ENCODE peak calls at places on chromosomes 2 and 18, in six cellular contexts. E is PC-3; Z is psoas muscle; Y is neural progenitor cell; L is OCI-LY7; H is CD8-positive, alpha-beta T cell. W is an unnamed sample.

GRCh38 chr2:209965723-209966122 is 36.7 kb upstream of the RPE start:
- DNase-seq in Z (no peak), H (no peak), L (no peak), Y (no peak), E (no peak), W (no peak)

GRCh38 chr2:9806298-9806610 is 37.0 kb upstream of the TAF1B start:
- DNase-seq in L (no peak), Z (no peak), E (no peak), H (no peak), Y (no peak), W (no peak)

GRCh38 chr2:46701152-46701551 is 214.5 kb downstream of the MCFD2 start:
- DNase-seq in E (peak; percentile 43), H (no peak), Y (no peak), L (no peak), Z (no peak), W (no peak)

GRCh38 chr2:16515709-16516108 is 149.9 kb downstream of the CYRIA start:
- DNase-seq in L (no peak), E (no peak), Z (no peak), H (no peak), Y (no peak), W (no peak)

GRCh38 chr2:147405651-147406050 is 439.2 kb upstream of the ACVR2A start:
- DNase-seq in H (no peak), E (no peak), L (no peak), Z (no peak), Y (no peak), W (no peak)

GRCh38 chr2:161613161-161613560 is 11.1 kb upstream of the SLC4A10 start:
- DNase-seq in Z (no peak), L (no peak), H (no peak), Y (no peak), E (no peak), W (no peak)

GRCh38 chr2:85843543-85843942 is 45.2 kb downstream of the ST3GAL5 start:
- DNase-seq in Z (no peak), Y (peak; percentile 33), H (peak; percentile 40), L (peak; percentile 35), E (peak; percentile 63), W (peak; percentile 26)

GRCh38 chr2:30412392-30413321 is 34.4 kb upstream of the LCLAT1 start:
- DNase-seq in L (no peak), Y (no peak), H (no peak), Z (no peak), E (no peak), W (no peak)

GRCh38 chr2:237259201-237259600 is 154.8 kb downstream of the COL6A3 start:
- DNase-seq in L (no peak), Z (no peak), Y (no peak), E (no peak), H (no peak), W (no peak)

GRCh38 chr2:69911985-69912563 is 2.8 kb upstream of the MXD1 start:
- DNase-seq in E (peak; percentile 62), H (no peak), Z (no peak), Y (peak; percentile 73), L (peak; percentile 81), W (no peak)

GRCh38 chr18:48600746-48601090 is 61.9 kb downstream of the CTIF start:
- DNase-seq in Z (no peak), H (no peak), Y (no peak), L (no peak), E (no peak), W (no peak)

GRCh38 chr2:73376681-73377080 is 9.0 kb upstream of the ALMS1 start:
- DNase-seq in H (no peak), Y (no peak), Z (no peak), E (no peak), L (no peak), W (no peak)

GRCh38 chr2:9565436-9566153 is 10.0 kb upstream of the ADAM17 start:
- DNase-seq in Z (peak; percentile 75), Y (no peak), H (no peak), L (no peak), E (peak; percentile 94), W (peak; percentile 90)

GRCh38 chr2:112253261-112253807 is 1.5 kb downstream of the ZC3H8 start:
- DNase-seq in H (no peak), L (no peak), Y (no peak), Z (no peak), E (no peak), W (no peak)

GRCh38 chr2:200442471-200442870 is 67.4 kb downstream of the KCTD18 start:
- DNase-seq in Y (no peak), E (no peak), H (no peak), Z (no peak), L (no peak), W (no peak)

GRCh38 chr2:72182547-72183460 is 35.1 kb upstream of the CYP26B1 start:
- DNase-seq in Y (no peak), E (no peak), L (no peak), Z (peak; percentile 38), H (no peak), W (no peak)

GRCh38 chr2:172420096-172420671 is 7.2 kb upstream of the ITGA6 start:
- DNase-seq in E (no peak), L (no peak), Z (no peak), Y (peak; percentile 51), H (no peak), W (no peak)

GRCh38 chr2:168515502-168515901 is 59.4 kb downstream of the CERS6 start:
- DNase-seq in E (peak; percentile 47), H (no peak), Z (no peak), L (no peak), Y (no peak), W (no peak)

GRCh38 chr2:104850322-104851184 is 3.4 kb upstream of the POU3F3 start:
- DNase-seq in Z (no peak), E (no peak), Y (peak; percentile 44), H (no peak), L (no peak), W (no peak)

GRCh38 chr2:42830922-42831574 is 38.7 kb upstream of the HAAO start:
- DNase-seq in L (no peak), E (no peak), H (no peak), Y (no peak), Z (no peak), W (peak; percentile 38)

GRCh38 chr2:241736111-241736510 is 1.7 kb downstream of the D2HGDH start:
- DNase-seq in E (no peak), Z (no peak), H (no peak), Y (no peak), L (no peak), W (no peak)

GRCh38 chr2:42363413-42363812 is 2.4 kb upstream of the COX7A2L start:
- DNase-seq in Z (no peak), E (no peak), L (no peak), H (no peak), Y (no peak), W (no peak)

GRCh38 chr2:203951366-203951902 is 14.9 kb downstream of the ICOS start:
- DNase-seq in L (peak; percentile 7), Y (no peak), Z (no peak), H (peak; percentile 52), E (no peak), W (no peak)

GRCh38 chr2:15334650-15335326 is 226.3 kb downstream of the NBAS start:
- DNase-seq in Y (no peak), Z (no peak), H (no peak), E (peak; percentile 82), L (no peak), W (no peak)

GRCh38 chr2:199977984-199978415 is 22.6 kb downstream of the MAIP1 start:
- DNase-seq in Z (no peak), L (no peak), E (peak; percentile 93), H (no peak), Y (no peak), W (no peak)

GRCh38 chr2:21519821-21520220 is 396.1 kb downstream of the TDRD15 start:
- DNase-seq in E (no peak), H (no peak), Y (no peak), Z (no peak), L (no peak), W (no peak)

GRCh38 chr2:240790370-240791210 is 29.4 kb downstream of the KIF1A start:
- DNase-seq in L (no peak), E (no peak), Z (peak; percentile 10), Y (no peak), H (no peak), W (no peak)

GRCh38 chr2:68849579-68850030 is 21.6 kb downstream of the BMP10 start:
- DNase-seq in Z (no peak), H (no peak), E (peak; percentile 35), Y (no peak), L (no peak), W (no peak)

GRCh38 chr2:216661639-216662375 is 28.6 kb downstream of the IGFBP2 start:
- DNase-seq in Z (no peak), E (no peak), Y (no peak), L (peak; percentile 8), H (no peak), W (no peak)
- TF ChIP-seq CTCF in Z (no peak), E (peak; percentile 40), Y (no peak), L (peak; percentile 24), H (no peak), W (peak; percentile 44)

GRCh38 chr2:225270053-225270452 is 129.5 kb upstream of the NYAP2 start:
- DNase-seq in L (peak; percentile 74), Y (no peak), Z (no peak), E (no peak), H (no peak), W (no peak)
- H3K4me1 ChIP-seq in L (peaks cover 45% of the 10 kb centered on the region), Y (no peaks in the 10 kb centered on the region), Z (no peaks in the 10 kb centered on the region), E (peaks cover 9% of the 10 kb centered on the region), H (no peaks in the 10 kb centered on the region), W (no peaks in the 10 kb centered on the region)

GRCh38 chr18:11570770-11571169 is 38.6 kb upstream of the SLC35G4 start:
- DNase-seq in Y (no peak), E (peak; percentile 42), Z (no peak), H (no peak), L (peak; percentile 40), W (no peak)
- TF ChIP-seq CTCF in Y (peak; percentile 48), E (peak; percentile 64), Z (no peak), H (no peak), L (peak; percentile 75), W (no peak)

GRCh38 chr2:1727101-1727771 is 17.1 kb downstream of the PXDN start:
- DNase-seq in L (no peak), Z (peak; percentile 10), E (no peak), H (no peak), Y (no peak), W (peak; percentile 58)

GRCh38 chr2:1729264-1729663 is 15.1 kb downstream of the PXDN start:
- DNase-seq in E (no peak), L (no peak), Y (no peak), Z (peak; percentile 4), H (no peak), W (no peak)

GRCh38 chr2:1726558-1726957 is 17.8 kb downstream of the PXDN start:
- DNase-seq in E (no peak), Y (no peak), H (no peak), L (no peak), Z (no peak), W (no peak)

GRCh38 chr2:1728821-1729220 is 15.5 kb downstream of the PXDN start:
- DNase-seq in E (peak; percentile 64), H (no peak), Z (peak; percentile 16), L (no peak), Y (peak; percentile 67), W (peak; percentile 59)

DNA sequence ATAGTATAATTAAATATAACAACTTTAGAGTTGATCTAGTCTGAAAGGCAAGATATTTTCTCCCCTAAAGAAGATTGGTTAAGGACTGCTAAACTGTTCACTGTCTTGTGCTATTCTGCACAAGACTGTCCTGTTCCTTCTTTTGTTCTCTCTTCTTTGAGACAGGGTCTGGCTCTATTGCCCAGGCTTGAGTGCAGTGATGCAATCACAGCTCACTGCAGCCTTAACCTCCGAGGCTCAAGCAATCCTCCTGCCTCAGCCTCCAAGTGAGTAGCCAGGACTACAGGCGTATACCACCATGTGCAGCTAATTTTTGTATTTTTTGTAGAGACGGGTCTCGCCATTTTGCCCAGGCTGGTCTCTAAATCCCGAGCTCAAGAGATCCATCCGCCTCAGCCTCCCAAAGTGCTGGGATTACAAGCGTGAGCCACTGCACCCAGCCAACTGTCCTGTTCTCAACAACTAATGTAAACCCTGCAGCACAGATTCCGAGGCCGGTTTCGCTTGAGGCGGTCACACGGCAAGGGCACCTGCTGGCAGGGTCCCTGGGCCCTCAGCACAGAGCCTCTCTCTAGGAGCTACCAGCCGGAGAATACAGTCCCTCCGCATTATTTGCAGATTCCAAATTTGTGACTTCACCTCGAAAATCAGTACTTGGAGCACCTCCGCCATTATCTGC is 16.4 kb downstream of the PXDN start:
- DNase-seq in Y (no peak), H (no peak), Z (peak; percentile 12), L (no peak), E (no peak), W (no peak)
- H3K4me1 ChIP-seq in Y (peaks cover 45% of the 10 kb centered on the region), H (no peaks in the 10 kb centered on the region), Z (peaks cover 7% of the 10 kb centered on the region), L (no peaks in the 10 kb centered on the region), E (peaks cover 76% of the 10 kb centered on the region), W (peaks cover 57% of the 10 kb centered on the region)

W was measured in right atrium auricular region.